ENCODE peak calls at places on chromosomes 12 and 14, in nine cellular contexts. Y is mammary epithelial cell, U is DND-41, Q is HepG2, G is astrocyte, V is GM23248, F is fibroblast of lung, S is keratinocyte, N is GM23338. B is an unnamed sample.

GRCh38 chr14:22653012-22653621 is 9.0 kb upstream of the OR6J1 start:
- DNase-seq in Y (peak), U (peak), Q (peak), G (peak), V (peak), F (peak), S (no peak), N (peak), B (peak)

GRCh38 chr12:11105546-11105945 is 13.4 kb upstream of the TAS2R43 start:
- DNase-seq in Y (no peak), U (no peak), Q (no peak), G (no peak), V (no peak), F (no peak), S (no peak), N (no peak), B (no peak)

GRCh38 chr12:94168041-94168440 is 19.7 kb downstream of the PLXNC1 start:
- DNase-seq in Y (no peak), U (no peak), Q (no peak), G (no peak), V (no peak), F (no peak), S (no peak), N (no peak), B (no peak)

GRCh38 chr14:51304956-51305355 is 64.9 kb downstream of the TMX1 start:
- DNase-seq in Y (peak), U (no peak), Q (no peak), G (peak), V (peak), F (peak), S (peak), N (no peak), B (no peak)

GRCh38 chr12:75658826-75659823 is 147.7 kb upstream of the KRR1 start:
- DNase-seq in Y (peak), U (no peak), Q (no peak), G (peak), V (peak), F (peak), S (peak), N (no peak), B (no peak)

GRCh38 chr12:128637616-128638606 is 185.8 kb downstream of the SLC15A4 start:
- DNase-seq in Y (no peak), U (no peak), Q (no peak), G (no peak), V (no peak), F (no peak), S (no peak), N (no peak), B (no peak)

GRCh38 chr12:54991992-54992377 is 7.4 kb upstream of the TESPA1 start:
- DNase-seq in Y (no peak), U (no peak), Q (no peak), G (no peak), V (no peak), F (no peak), S (no peak), N (no peak), B (peak)

GRCh38 chr14:40028991-40029390 is 596.8 kb upstream of the FBXO33 start:
- DNase-seq in Y (no peak), U (no peak), Q (no peak), G (no peak), V (no peak), F (no peak), S (no peak), N (no peak), B (no peak)

GRCh38 chr12:69966839-69967238 is 141.8 kb downstream of the MYRFL start:
- DNase-seq in Y (peak), U (no peak), Q (no peak), G (peak), V (peak), F (peak), S (peak), N (no peak), B (no peak)

GRCh38 chr12:123063535-123063934 is 83.1 kb downstream of the ARL6IP4 start:
- DNase-seq in Y (no peak), U (peak), Q (peak), G (no peak), V (peak), F (no peak), S (no peak), N (peak), B (peak)

GRCh38 chr14:77177623-77178185 is 3.9 kb upstream of the TMEM63C start:
- DNase-seq in Y (no peak), U (no peak), Q (no peak), G (no peak), V (no peak), F (no peak), S (no peak), N (no peak), B (peak)

GRCh38 chr12:92297932-92298681 is 152.5 kb upstream of the BTG1 start:
- DNase-seq in Y (peak), U (no peak), Q (no peak), G (peak), V (peak), F (peak), S (no peak), N (no peak), B (no peak)

GRCh38 chr12:89413234-89413633 is 60.9 kb upstream of the DUSP6 start:
- DNase-seq in Y (no peak), U (no peak), Q (no peak), G (no peak), V (no peak), F (no peak), S (no peak), N (no peak), B (no peak)

GRCh38 chr12:94670075-94670474 is 19.7 kb upstream of the TMCC3 start:
- DNase-seq in Y (no peak), U (no peak), Q (no peak), G (no peak), V (no peak), F (no peak), S (no peak), N (no peak), B (no peak)

GRCh38 chr14:41718477-41719166 is 111.9 kb downstream of the LRFN5 start:
- DNase-seq in Y (no peak), U (no peak), Q (no peak), G (no peak), V (no peak), F (peak), S (no peak), N (no peak), B (peak)

GRCh38 chr14:75980856-75981255 is 939 bp downstream of the TGFB3 start:
- DNase-seq in Y (no peak), U (no peak), Q (no peak), G (no peak), V (peak), F (no peak), S (no peak), N (no peak), B (no peak)

GRCh38 chr12:89663577-89664357 is 44.9 kb downstream of the ATP2B1 start:
- DNase-seq in Y (peak), U (no peak), Q (no peak), G (peak), V (peak), F (peak), S (peak), N (no peak), B (peak)

GRCh38 chr12:27220057-27220987 is 23.8 kb upstream of the STK38L start:
- DNase-seq in Y (no peak), U (no peak), Q (no peak), G (peak), V (peak), F (peak), S (no peak), N (no peak), B (no peak)

GRCh38 chr12:91967590-91967989 is 178.1 kb downstream of the BTG1 start:
- DNase-seq in Y (no peak), U (no peak), Q (no peak), G (peak), V (no peak), F (peak), S (no peak), N (no peak), B (no peak)

GRCh38 chr12:120972870-120973543 is 5.3 kb upstream of the HNF1A start:
- DNase-seq in Y (no peak), U (no peak), Q (peak), G (peak), V (no peak), F (peak), S (no peak), N (peak), B (no peak)

GRCh38 chr12:32512379-32512778 is 113.0 kb downstream of the FGD4 start:
- DNase-seq in Y (no peak), U (no peak), Q (no peak), G (no peak), V (no peak), F (no peak), S (no peak), N (no peak), B (no peak)

GRCh38 chr14:31902002-31902401 is 175.1 kb upstream of the ARHGAP5 start:
- DNase-seq in Y (peak), U (no peak), Q (peak), G (no peak), V (no peak), F (no peak), S (peak), N (no peak), B (no peak)

GRCh38 chr12:113555226-113555625 is 83.6 kb upstream of the LHX5 start:
- DNase-seq in Y (no peak), U (no peak), Q (no peak), G (no peak), V (no peak), F (no peak), S (no peak), N (no peak), B (no peak)

GRCh38 chr12:50055831-50056628 is 1.4 kb upstream of the ASIC1 start:
- DNase-seq in Y (peak), U (peak), Q (peak), G (no peak), V (peak), F (no peak), S (no peak), N (peak), B (peak)

GRCh38 chr14:64763801-64764511 is 59.7 kb downstream of the PLEKHG3 start:
- DNase-seq in Y (no peak), U (no peak), Q (no peak), G (peak), V (peak), F (peak), S (no peak), N (peak), B (peak)

GRCh38 chr12:109818253-109818652 is 14.9 kb downstream of the TRPV4 start:
- DNase-seq in Y (no peak), U (no peak), Q (no peak), G (no peak), V (no peak), F (no peak), S (no peak), N (no peak), B (no peak)

GRCh38 chr14:50677527-50678063 is 9.5 kb upstream of the SAV1 start:
- DNase-seq in Y (peak), U (no peak), Q (peak), G (peak), V (peak), F (peak), S (no peak), N (no peak), B (no peak)

GRCh38 chr12:71538807-71539206 is 99.2 kb downstream of the LGR5 start:
- DNase-seq in Y (no peak), U (no peak), Q (no peak), G (no peak), V (no peak), F (no peak), S (no peak), N (no peak), B (no peak)

GRCh38 chr14:60310086-60310684 is 61.2 kb downstream of the PPM1A start:
- DNase-seq in Y (no peak), U (no peak), Q (no peak), G (no peak), V (no peak), F (no peak), S (no peak), N (no peak), B (peak)

GRCh38 chr12:53506881-53507719 is at the start of gene NPFF:
- DNase-seq in Y (no peak), U (no peak), Q (no peak), G (no peak), V (no peak), F (no peak), S (no peak), N (no peak), B (no peak)

GRCh38 chr14:76957224-76957881 is 71.2 kb downstream of the IRF2BPL start:
- DNase-seq in Y (no peak), U (peak), Q (no peak), G (no peak), V (peak), F (no peak), S (no peak), N (no peak), B (no peak)

GRCh38 chr14:101598571-101599233 is 37.4 kb downstream of the DIO3 start:
- DNase-seq in Y (no peak), U (peak), Q (no peak), G (no peak), V (no peak), F (no peak), S (no peak), N (no peak), B (no peak)

GRCh38 chr12:108801736-108802665 is 55.4 kb downstream of the SSH1 start:
- DNase-seq in Y (no peak), U (no peak), Q (no peak), G (peak), V (peak), F (peak), S (no peak), N (peak), B (no peak)

GRCh38 chr12:96448287-96448686 is 41.1 kb upstream of the CFAP54 start:
- DNase-seq in Y (peak), U (no peak), Q (no peak), G (peak), V (peak), F (peak), S (no peak), N (no peak), B (no peak)

GRCh38 chr12:96444403-96444802 is 44.2 kb upstream of the CDK17 start:
- DNase-seq in Y (no peak), U (no peak), Q (no peak), G (no peak), V (no peak), F (no peak), S (no peak), N (no peak), B (no peak)

GRCh38 chr12:96442906-96443305 is 42.7 kb upstream of the CDK17 start:
- DNase-seq in Y (no peak), U (no peak), Q (no peak), G (no peak), V (no peak), F (no peak), S (no peak), N (no peak), B (no peak)

GRCh38 chr12:96445743-96446655 is 43.4 kb upstream of the CFAP54 start:
- DNase-seq in Y (peak), U (peak), Q (no peak), G (peak), V (peak), F (peak), S (peak), N (no peak), B (no peak)

DNA sequence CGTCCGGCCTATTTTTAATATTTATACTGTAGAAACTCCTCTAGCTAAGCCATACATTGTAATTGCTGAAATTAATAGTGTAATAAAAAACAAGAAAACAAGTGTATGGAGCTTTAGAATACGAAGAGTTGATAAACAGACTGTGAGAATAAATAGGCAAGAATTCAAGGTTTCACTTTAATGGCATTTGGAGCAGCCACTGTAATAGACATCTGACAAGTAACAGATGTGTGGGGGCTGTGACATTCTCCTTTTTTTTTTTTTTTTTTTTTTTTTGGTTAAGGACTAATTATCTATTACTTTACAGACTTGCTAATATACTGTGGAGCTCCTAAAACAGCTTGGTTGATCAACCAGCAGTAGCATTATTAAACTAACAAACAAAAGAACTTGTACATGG is 42.1 kb upstream of the CFAP54 start:
- DNase-seq in Y (no peak), U (no peak), Q (no peak), G (no peak), V (no peak), F (no peak), S (no peak), N (no peak), B (no peak)
- H3K27ac ChIP-seq in Y (peak), U (no peak), Q (no peak), G (peak), V (peak), F (peak), S (peak), N (no peak), B (no peak)

GRCh38 chr12:99131761-99132199 is 486.7 kb downstream of the APAF1 start:
- DNase-seq in Y (no peak), U (no peak), Q (no peak), G (peak), V (peak), F (peak), S (no peak), N (peak), B (peak)
- H3K4me3 ChIP-seq in Y (no peak), U (no peak), Q (no peak), G (no peak), V (no peak), F (no peak), S (no peak), N (no peak), B (no peak)

DNA sequence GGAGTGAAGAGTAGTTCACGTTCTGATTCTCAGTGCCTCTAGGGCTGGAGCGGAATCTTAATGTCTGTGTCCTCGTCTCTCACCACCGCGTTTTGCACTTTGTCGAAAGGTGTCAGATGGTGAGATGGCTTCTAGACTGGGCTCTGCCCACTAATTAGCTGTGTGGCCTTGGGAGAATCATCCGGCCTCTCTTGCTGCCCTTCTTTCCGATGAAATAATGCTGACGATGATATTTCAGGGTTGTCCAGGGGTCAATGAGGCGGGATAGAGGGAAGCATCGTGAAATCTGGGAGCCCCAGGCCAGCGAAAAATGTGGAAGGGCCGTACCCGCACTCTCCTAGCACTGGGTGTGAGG is 805 bp upstream of the GALNT16 start:
- DNase-seq in Y (no peak), U (no peak), Q (no peak), G (no peak), V (no peak), F (no peak), S (no peak), N (no peak), B (no peak)
- H2AFZ ChIP-seq in Y (no peak), U (no peak), Q (no peak), G (peak), V (peak), F (no peak), S (no peak), N (peak), B (no peak)

GRCh38 chr12:111431772-111432171 is 26.0 kb downstream of the SH2B3 start:
- DNase-seq in Y (no peak), U (no peak), Q (no peak), G (no peak), V (no peak), F (no peak), S (no peak), N (no peak), B (no peak)

GRCh38 chr12:111428728-111429175 is 23.0 kb downstream of the SH2B3 start:
- DNase-seq in Y (no peak), U (peak), Q (no peak), G (no peak), V (no peak), F (no peak), S (no peak), N (no peak), B (no peak)

GRCh38 chr12:111430418-111431353 is 25.0 kb downstream of the SH2B3 start:
- DNase-seq in Y (no peak), U (no peak), Q (no peak), G (no peak), V (no peak), F (no peak), S (no peak), N (no peak), B (no peak)

GRCh38 chr12:111428081-111428727 is 22.5 kb downstream of the SH2B3 start:
- DNase-seq in Y (no peak), U (no peak), Q (no peak), G (no peak), V (no peak), F (no peak), S (no peak), N (no peak), B (no peak)

DNA sequence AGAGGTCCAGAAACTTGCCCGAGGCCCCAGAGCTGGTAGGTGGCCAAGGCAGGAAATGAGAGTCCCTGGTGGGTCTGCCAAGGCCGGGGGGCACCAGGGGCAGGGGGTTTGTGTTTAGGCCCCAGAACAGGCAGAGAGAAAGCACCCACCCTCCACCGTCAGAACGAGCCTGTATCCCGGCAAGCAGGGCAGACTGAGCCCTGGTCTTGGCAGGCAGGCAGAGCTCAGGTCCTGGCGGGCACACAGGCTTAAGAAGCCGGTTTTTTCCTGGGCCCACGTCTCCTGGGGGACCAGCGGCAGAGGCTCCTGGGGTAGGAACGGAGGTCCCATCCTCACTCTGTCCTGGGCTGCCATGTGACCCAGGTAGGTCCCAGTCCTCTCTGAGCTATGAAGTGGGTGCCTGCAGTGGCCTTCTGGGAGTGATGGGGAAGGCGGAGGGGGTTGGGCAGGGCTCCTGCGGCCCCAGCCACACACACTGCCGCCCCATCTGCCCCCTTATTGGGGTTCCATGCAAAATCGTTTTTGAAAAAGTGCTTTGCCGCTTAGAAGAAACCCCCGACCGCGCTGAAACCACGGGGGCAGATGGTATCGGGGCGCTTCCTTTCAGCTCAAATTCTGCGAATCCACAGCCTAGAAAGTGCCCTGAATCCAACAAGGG is 24.2 kb downstream of the SH2B3 start:
- DNase-seq in Y (no peak), U (peak), Q (no peak), G (no peak), V (no peak), F (no peak), S (no peak), N (no peak), B (no peak)
- H3K27ac ChIP-seq in Y (no peak), U (no peak), Q (no peak), G (no peak), V (no peak), F (no peak), S (no peak), N (peak), B (peak)

GRCh38 chr14:91416744-91417133 is 881 bp downstream of the CCDC88C start:
- DNase-seq in Y (no peak), U (peak), Q (no peak), G (no peak), V (no peak), F (no peak), S (no peak), N (peak), B (peak)
- H3K4me3 ChIP-seq in Y (no peak), U (peak), Q (peak), G (peak), V (no peak), F (no peak), S (peak), N (peak), B (peak)

GRCh38 chr14:58566979-58567378 is 70.8 kb upstream of the DACT1 start:
- DNase-seq in Y (no peak), U (no peak), Q (no peak), G (no peak), V (no peak), F (no peak), S (no peak), N (no peak), B (no peak)
- H2AFZ ChIP-seq in Y (no peak), U (no peak), Q (no peak), G (no peak), V (no peak), F (no peak), S (no peak), N (no peak), B (no peak)

GRCh38 chr12:64826234-64826633 is 1.8 kb downstream of the TBC1D30 start:
- DNase-seq in Y (peak), U (no peak), Q (no peak), G (peak), V (peak), F (peak), S (no peak), N (peak), B (no peak)

GRCh38 chr12:64824130-64824499 is 332 bp upstream of the TBC1D30 start:
- DNase-seq in Y (no peak), U (no peak), Q (no peak), G (no peak), V (no peak), F (no peak), S (no peak), N (peak), B (no peak)

GRCh38 chr12:64824500-64825142 is at the start of gene TBC1D30:
- DNase-seq in Y (no peak), U (no peak), Q (no peak), G (peak), V (peak), F (peak), S (no peak), N (peak), B (peak)

GRCh38 chr12:64828713-64829112 is 4.3 kb downstream of the TBC1D30 start:
- DNase-seq in Y (no peak), U (no peak), Q (no peak), G (no peak), V (no peak), F (no peak), S (no peak), N (no peak), B (no peak)

GRCh38 chr12:64825143-64826011 is 930 bp downstream of the TBC1D30 start:
- DNase-seq in Y (no peak), U (no peak), Q (no peak), G (no peak), V (no peak), F (no peak), S (no peak), N (peak), B (peak)
- H3K27ac ChIP-seq in Y (no peak), U (no peak), Q (no peak), G (no peak), V (no peak), F (no peak), S (no peak), N (no peak), B (no peak)